ENCODE peak calls at places on chromosomes 11 and 22, in seven cellular contexts. One of them, this sample, is unnamed.

GRCh38 chr22:43242627-43243026 is 55.7 kb upstream of the TTLL12 start:
- DNase-seq in stimulated activated CD8-positive, alpha-beta memory T cell treated with anti-CD3 and anti-CD28 coated beads, Interleukin-15, amount 100 ng/mL, for 24 hours: no peak
- DNase-seq in GM18507: no peak
- DNase-seq in activated CD4-positive, alpha-beta memory T cell treated with anti-CD3 and anti-CD28 coated beads, Interleukin-2, amount 10 ng/mL, durations not matched to agents 7 days and 5 days: no peak
- DNase-seq in nephron progenitor cell: no peak
- DNase-seq in nucleus accumbens: no peak
- DNase-seq in H1: no peak
- DNase-seq in this sample: no peak

GRCh38 chr11:134045799-134046635 is 22.9 kb upstream of the JAM3 start:
- DNase-seq in activated CD4-positive, alpha-beta memory T cell treated with anti-CD3 and anti-CD28 coated beads, Interleukin-2, amount 10 ng/mL, durations not matched to agents 7 days and 5 days: peak
- DNase-seq in nucleus accumbens: no peak
- DNase-seq in nephron progenitor cell: peak
- DNase-seq in GM18507: no peak
- DNase-seq in H1: no peak
- DNase-seq in stimulated activated CD8-positive, alpha-beta memory T cell treated with anti-CD3 and anti-CD28 coated beads, Interleukin-15, amount 100 ng/mL, for 24 hours: no peak
- DNase-seq in this sample: peak

GRCh38 chr22:49728566-49729271 is 99.0 kb downstream of the BRD1 start:
- DNase-seq in nephron progenitor cell: no peak
- DNase-seq in GM18507: no peak
- DNase-seq in H1: no peak
- DNase-seq in nucleus accumbens: no peak
- DNase-seq in stimulated activated CD8-positive, alpha-beta memory T cell treated with anti-CD3 and anti-CD28 coated beads, Interleukin-15, amount 100 ng/mL, for 24 hours: no peak
- DNase-seq in activated CD4-positive, alpha-beta memory T cell treated with anti-CD3 and anti-CD28 coated beads, Interleukin-2, amount 10 ng/mL, durations not matched to agents 7 days and 5 days: peak
- DNase-seq in this sample: no peak

GRCh38 chr11:108221981-108222685 is at the start of gene NPAT:
- DNase-seq in nephron progenitor cell: no peak
- DNase-seq in GM18507: no peak
- DNase-seq in H1: no peak
- DNase-seq in activated CD4-positive, alpha-beta memory T cell treated with anti-CD3 and anti-CD28 coated beads, Interleukin-2, amount 10 ng/mL, durations not matched to agents 7 days and 5 days: no peak
- DNase-seq in stimulated activated CD8-positive, alpha-beta memory T cell treated with anti-CD3 and anti-CD28 coated beads, Interleukin-15, amount 100 ng/mL, for 24 hours: no peak
- DNase-seq in nucleus accumbens: no peak
- DNase-seq in this sample: no peak

GRCh38 chr11:99803501-99803900 is 782.8 kb downstream of the CNTN5 start:
- DNase-seq in activated CD4-positive, alpha-beta memory T cell treated with anti-CD3 and anti-CD28 coated beads, Interleukin-2, amount 10 ng/mL, durations not matched to agents 7 days and 5 days: no peak
- DNase-seq in GM18507: no peak
- DNase-seq in nephron progenitor cell: no peak
- DNase-seq in stimulated activated CD8-positive, alpha-beta memory T cell treated with anti-CD3 and anti-CD28 coated beads, Interleukin-15, amount 100 ng/mL, for 24 hours: no peak
- DNase-seq in H1: no peak
- DNase-seq in nucleus accumbens: no peak
- DNase-seq in this sample: no peak

GRCh38 chr11:10091314-10092045 is 202.5 kb downstream of the SBF2 start:
- DNase-seq in nucleus accumbens: no peak
- DNase-seq in H1: no peak
- DNase-seq in GM18507: no peak
- DNase-seq in stimulated activated CD8-positive, alpha-beta memory T cell treated with anti-CD3 and anti-CD28 coated beads, Interleukin-15, amount 100 ng/mL, for 24 hours: no peak
- DNase-seq in activated CD4-positive, alpha-beta memory T cell treated with anti-CD3 and anti-CD28 coated beads, Interleukin-2, amount 10 ng/mL, durations not matched to agents 7 days and 5 days: no peak
- DNase-seq in nephron progenitor cell: no peak
- DNase-seq in this sample: no peak

GRCh38 chr11:1200611-1201191 is 22.2 kb upstream of the MUC5B start:
- DNase-seq in H1: no peak
- DNase-seq in stimulated activated CD8-positive, alpha-beta memory T cell treated with anti-CD3 and anti-CD28 coated beads, Interleukin-15, amount 100 ng/mL, for 24 hours: no peak
- DNase-seq in nucleus accumbens: no peak
- DNase-seq in activated CD4-positive, alpha-beta memory T cell treated with anti-CD3 and anti-CD28 coated beads, Interleukin-2, amount 10 ng/mL, durations not matched to agents 7 days and 5 days: no peak
- DNase-seq in nephron progenitor cell: no peak
- DNase-seq in GM18507: no peak
- DNase-seq in this sample: no peak

GRCh38 chr11:133808393-133809140 is 36.7 kb downstream of the SPATA19 start:
- DNase-seq in H1: no peak
- DNase-seq in nucleus accumbens: no peak
- DNase-seq in nephron progenitor cell: no peak
- DNase-seq in GM18507: no peak
- DNase-seq in activated CD4-positive, alpha-beta memory T cell treated with anti-CD3 and anti-CD28 coated beads, Interleukin-2, amount 10 ng/mL, durations not matched to agents 7 days and 5 days: no peak
- DNase-seq in stimulated activated CD8-positive, alpha-beta memory T cell treated with anti-CD3 and anti-CD28 coated beads, Interleukin-15, amount 100 ng/mL, for 24 hours: no peak
- DNase-seq in this sample: no peak

GRCh38 chr11:113465786-113466185 is 9.4 kb downstream of the DRD2 start:
- DNase-seq in stimulated activated CD8-positive, alpha-beta memory T cell treated with anti-CD3 and anti-CD28 coated beads, Interleukin-15, amount 100 ng/mL, for 24 hours: no peak
- DNase-seq in activated CD4-positive, alpha-beta memory T cell treated with anti-CD3 and anti-CD28 coated beads, Interleukin-2, amount 10 ng/mL, durations not matched to agents 7 days and 5 days: no peak
- DNase-seq in nucleus accumbens: no peak
- DNase-seq in H1: no peak
- DNase-seq in GM18507: no peak
- DNase-seq in nephron progenitor cell: no peak
- DNase-seq in this sample: no peak

GRCh38 chr11:83249972-83250593 is 36.1 kb downstream of the CCDC90B start:
- DNase-seq in GM18507: peak
- DNase-seq in nucleus accumbens: no peak
- DNase-seq in stimulated activated CD8-positive, alpha-beta memory T cell treated with anti-CD3 and anti-CD28 coated beads, Interleukin-15, amount 100 ng/mL, for 24 hours: no peak
- DNase-seq in H1: no peak
- DNase-seq in nephron progenitor cell: no peak
- DNase-seq in activated CD4-positive, alpha-beta memory T cell treated with anti-CD3 and anti-CD28 coated beads, Interleukin-2, amount 10 ng/mL, durations not matched to agents 7 days and 5 days: no peak
- DNase-seq in this sample: no peak

GRCh38 chr11:19646921-19647320 is 65.7 kb upstream of the NAV2 start:
- DNase-seq in nephron progenitor cell: no peak
- DNase-seq in H1: no peak
- DNase-seq in stimulated activated CD8-positive, alpha-beta memory T cell treated with anti-CD3 and anti-CD28 coated beads, Interleukin-15, amount 100 ng/mL, for 24 hours: no peak
- DNase-seq in nucleus accumbens: no peak
- DNase-seq in GM18507: no peak
- DNase-seq in activated CD4-positive, alpha-beta memory T cell treated with anti-CD3 and anti-CD28 coated beads, Interleukin-2, amount 10 ng/mL, durations not matched to agents 7 days and 5 days: no peak
- DNase-seq in this sample: no peak

GRCh38 chr11:32586576-32587190 is 3.1 kb downstream of the EIF3M start:
- DNase-seq in nephron progenitor cell: no peak
- DNase-seq in activated CD4-positive, alpha-beta memory T cell treated with anti-CD3 and anti-CD28 coated beads, Interleukin-2, amount 10 ng/mL, durations not matched to agents 7 days and 5 days: no peak
- DNase-seq in stimulated activated CD8-positive, alpha-beta memory T cell treated with anti-CD3 and anti-CD28 coated beads, Interleukin-15, amount 100 ng/mL, for 24 hours: no peak
- DNase-seq in GM18507: no peak
- DNase-seq in nucleus accumbens: no peak
- DNase-seq in H1: no peak
- DNase-seq in this sample: no peak

GRCh38 chr22:24183321-24184031 is 2.2 kb downstream of the SUSD2 start:
- DNase-seq in nephron progenitor cell: no peak
- DNase-seq in stimulated activated CD8-positive, alpha-beta memory T cell treated with anti-CD3 and anti-CD28 coated beads, Interleukin-15, amount 100 ng/mL, for 24 hours: no peak
- DNase-seq in nucleus accumbens: no peak
- DNase-seq in H1: no peak
- DNase-seq in activated CD4-positive, alpha-beta memory T cell treated with anti-CD3 and anti-CD28 coated beads, Interleukin-2, amount 10 ng/mL, durations not matched to agents 7 days and 5 days: no peak
- DNase-seq in GM18507: no peak
- DNase-seq in this sample: no peak

This sample was measured in iPS DF 19.7.